ENCODE peak calls at places on chromosomes 4 and X, in ten cellular contexts. Z is tibial nerve; H is MCF 10A; P is effector memory CD4-positive, alpha-beta T cell; J is A549; S is T-helper 1 cell; Q is Calu3; L is stimulated activated CD4-positive, alpha-beta T cell treated with anti-CD3 and anti-CD28 coated beads, TNF-alpha, amount 100 ng/mL, for 48 hours; C is K562; N is cardiac fibroblast. A is an unnamed sample.

GRCh38 chr4:7286170-7286569 is 93.8 kb downstream of the SORCS2 start:
- DNase-seq in Q (no peak), J (no peak), C (no peak), N (no peak), L (no peak), P (no peak), Z (no peak), H (no peak), S (no peak), A (no peak)

GRCh38 chrX:28586891-28587635 is at the start of gene IL1RAPL1:
- DNase-seq in C (no peak), N (peak), Q (peak), Z (no peak), H (peak), J (peak), P (no peak), S (no peak), L (no peak), A (peak)

GRCh38 chr4:148447672-148448071 is 5.5 kb upstream of the NR3C2 start:
- DNase-seq in P (peak), N (peak), J (no peak), H (no peak), S (no peak), L (no peak), Q (no peak), C (no peak), Z (no peak), A (peak)

GRCh38 chr4:9924750-9925149 is 96.5 kb downstream of the SLC2A9 start:
- DNase-seq in Q (peak), P (no peak), C (no peak), S (no peak), L (no peak), N (peak), H (peak), Z (no peak), J (no peak), A (peak)

GRCh38 chr4:4831266-4831665 is 28.2 kb upstream of the MSX1 start:
- DNase-seq in S (no peak), N (no peak), L (no peak), P (no peak), C (no peak), J (no peak), Z (no peak), Q (no peak), H (no peak), A (no peak)

GRCh38 chrX:69156638-69157037 is 8.6 kb downstream of the PJA1 start:
- DNase-seq in S (no peak), C (no peak), Z (no peak), L (no peak), P (no peak), Q (no peak), J (no peak), N (no peak), H (no peak), A (no peak)

GRCh38 chrX:124555036-124555595 is 208.8 kb downstream of the SH2D1A start:
- DNase-seq in Z (no peak), Q (no peak), S (no peak), H (peak), C (no peak), P (no peak), L (no peak), N (peak), J (no peak), A (peak)

GRCh38 chr4:8744083-8744805 is 127.4 kb downstream of the HMX1 start:
- DNase-seq in L (no peak), P (no peak), N (no peak), Q (no peak), J (peak), C (peak), H (no peak), S (no peak), Z (no peak), A (no peak)

GRCh38 chr4:20252656-20253271 is 1.1 kb downstream of the SLIT2 start:
- DNase-seq in S (no peak), N (peak), P (no peak), Q (no peak), Z (peak), L (no peak), C (no peak), H (peak), J (no peak), A (peak)

GRCh38 chr4:161856711-161857326 is 307.0 kb downstream of the FSTL5 start:
- DNase-seq in P (no peak), J (no peak), H (no peak), L (no peak), S (no peak), Q (no peak), Z (no peak), N (no peak), C (no peak), A (no peak)

GRCh38 chrX:119071381-119071780 is 1.4 kb upstream of the CT47C1 start:
- DNase-seq in J (no peak), C (no peak), Z (no peak), S (no peak), P (no peak), Q (no peak), N (no peak), L (no peak), H (no peak), A (no peak)

GRCh38 chrX:85627363-85627762 is 247.9 kb upstream of the POF1B start:
- DNase-seq in Q (no peak), C (peak), S (no peak), J (no peak), Z (no peak), P (no peak), N (peak), H (peak), L (no peak), A (peak)

GRCh38 chr4:3401436-3402171 is 40.2 kb upstream of the HGFAC start:
- DNase-seq in P (no peak), H (no peak), L (no peak), N (no peak), J (no peak), S (no peak), Q (no peak), C (no peak), Z (no peak), A (no peak)

GRCh38 chr4:2942037-2942531 is 21.1 kb downstream of the NOP14 start:
- DNase-seq in N (no peak), Z (peak), H (no peak), J (no peak), S (no peak), P (no peak), Q (no peak), C (no peak), L (no peak), A (no peak)

GRCh38 chrX:104647084-104647483 is 81.1 kb downstream of the IL1RAPL2 start:
- DNase-seq in J (no peak), C (no peak), Q (no peak), S (no peak), H (no peak), P (no peak), L (no peak), N (no peak), Z (no peak), A (no peak)

GRCh38 chrX:53686151-53686885 is at the start of gene HUWE1:
- DNase-seq in L (peak), P (peak), J (peak), Q (peak), H (peak), C (peak), N (peak), Z (peak), S (peak), A (peak)

GRCh38 chrX:100350704-100351489 is 59.2 kb downstream of the PCDH19 start:
- DNase-seq in P (no peak), C (no peak), Q (no peak), J (no peak), S (no peak), N (no peak), H (no peak), Z (no peak), L (no peak), A (no peak)

GRCh38 chrX:103215768-103216085 is 819 bp downstream of the BEX4 start:
- DNase-seq in S (no peak), L (no peak), P (no peak), J (no peak), N (no peak), C (peak), Q (no peak), H (no peak), Z (no peak), A (no peak)

GRCh38 chrX:40434947-40435346 is 145.8 kb upstream of the ATP6AP2 start:
- DNase-seq in S (no peak), Z (peak), C (peak), Q (no peak), J (no peak), P (no peak), H (no peak), N (peak), L (no peak), A (no peak)

GRCh38 chr4:6492027-6492590 is 19.7 kb upstream of the PPP2R2C start:
- DNase-seq in S (no peak), C (no peak), Q (no peak), H (no peak), N (no peak), L (no peak), Z (no peak), J (no peak), P (no peak), A (no peak)

GRCh38 chrX:113470166-113470565 is 629.5 kb upstream of the AMOT start:
- DNase-seq in H (no peak), Q (peak), P (no peak), N (no peak), J (no peak), S (no peak), C (no peak), L (no peak), Z (no peak), A (no peak)

GRCh38 chrX:24748196-24748595 is 54.5 kb downstream of the POLA1 start:
- DNase-seq in H (no peak), C (no peak), S (no peak), N (no peak), Q (no peak), J (no peak), L (no peak), P (no peak), Z (no peak), A (no peak)

GRCh38 chr4:182918791-182919302 is 1.7 kb upstream of the DCTD start:
- DNase-seq in P (no peak), J (no peak), C (no peak), Q (no peak), H (no peak), L (peak), S (no peak), Z (no peak), N (no peak), A (no peak)

A was measured in GM03348.